ENCODE peak calls at places on chromosomes 11 and 22, in five cellular contexts. R is esophagus squamous epithelium, S is breast epithelium, P is erythroblast, D is tibial nerve. H is an unnamed sample.

GRCh38 chr11:31819533-31820437 is 8.7 kb upstream of the PAX6 start:
- DNase-seq in D (no peak), R (no peak), S (no peak), P (no peak), H (no peak)

GRCh38 chr11:20127671-20128527 is 32.4 kb downstream of the DBX1 start:
- DNase-seq in D (peak), R (no peak), P (peak), S (peak), H (peak)

GRCh38 chr11:48001438-48002021 is 21.2 kb downstream of the PTPRJ start:
- DNase-seq in S (no peak), R (no peak), P (peak), D (no peak), H (no peak)

GRCh38 chr22:50641696-50642607 is 14.0 kb upstream of the ARSA start:
- DNase-seq in D (no peak), R (no peak), S (no peak), P (no peak), H (no peak)

GRCh38 chr11:65226103-65226442 is 35.7 kb upstream of the POLA2 start:
- DNase-seq in D (no peak), P (no peak), S (no peak), R (no peak), H (no peak)

GRCh38 chr11:116035972-116036371 is 531.8 kb upstream of the CADM1 start:
- DNase-seq in P (no peak), S (no peak), D (no peak), R (no peak), H (no peak)

GRCh38 chr22:50252081-50253045 is 1.3 kb upstream of the HDAC10 start:
- DNase-seq in R (no peak), S (peak), P (peak), D (peak), H (peak)

GRCh38 chr22:38262051-38262795 is 10.6 kb downstream of the TMEM184B start:
- DNase-seq in S (peak), D (no peak), R (no peak), P (peak), H (peak)

GRCh38 chr11:34351687-34352469 is 5.9 kb downstream of the ABTB2 start:
- DNase-seq in P (no peak), D (no peak), R (no peak), S (no peak), H (peak)

GRCh38 chr22:48717076-48717810 is 1110.4 kb downstream of the BRD1 start:
- DNase-seq in D (no peak), S (no peak), R (no peak), P (no peak), H (no peak)

GRCh38 chr11:126544311-126545056 is 189.0 kb downstream of the ST3GAL4 start:
- DNase-seq in P (no peak), S (no peak), D (no peak), R (no peak), H (no peak)

GRCh38 chr22:30626413-30626812 is 9.2 kb upstream of the SLC35E4 start:
- DNase-seq in D (no peak), S (no peak), P (no peak), R (no peak), H (no peak)

GRCh38 chr11:10514713-10515112 is 26.3 kb downstream of the RNF141 start:
- DNase-seq in D (no peak), P (no peak), S (no peak), R (no peak), H (no peak)

GRCh38 chr11:34480339-34480738 is 33.3 kb downstream of the ELF5 start:
- DNase-seq in S (no peak), R (no peak), P (no peak), D (no peak), H (no peak)

GRCh38 chr11:61482513-61482912 is 26.0 kb upstream of the LRRC10B start:
- DNase-seq in R (no peak), P (peak), S (no peak), D (no peak), H (no peak)

GRCh38 chr11:65478411-65479183 is 20.2 kb upstream of the MALAT1 start:
- DNase-seq in S (peak), D (no peak), R (no peak), P (no peak), H (no peak)

GRCh38 chr11:12793506-12793905 is 119.3 kb downstream of the TEAD1 start:
- DNase-seq in R (no peak), S (no peak), D (no peak), P (no peak), H (no peak)

GRCh38 chr11:114412946-114413345 is 12.5 kb downstream of the RBM7 start:
- DNase-seq in D (no peak), P (no peak), S (no peak), R (no peak), H (no peak)

GRCh38 chr22:48891688-48892380 is 935.8 kb downstream of the BRD1 start:
- DNase-seq in P (no peak), S (no peak), D (no peak), R (no peak), H (no peak)

GRCh38 chr11:115301029-115301428 is 203.2 kb downstream of the CADM1 start:
- DNase-seq in D (no peak), R (no peak), S (no peak), P (no peak), H (no peak)

GRCh38 chr11:69950120-69950519 is 128.0 kb upstream of the ANO1 start:
- DNase-seq in R (no peak), S (no peak), P (peak), D (no peak), H (no peak)

GRCh38 chr11:107457558-107458271 is at the start of gene CWF19L2:
- DNase-seq in R (peak), P (peak), D (peak), S (peak), H (peak)
- TF ChIP-seq POLR2A in R (peak), P (peak), D (no peak), S (no peak), H (peak)

GRCh38 chr11:37788141-37788877 is 1190.3 kb upstream of the RAG2 start:
- DNase-seq in R (no peak), S (no peak), D (no peak), P (no peak), H (no peak)
- TF ChIP-seq POLR2A in R (no peak), S (no peak), D (no peak), P (no peak), H (no peak)

DNA sequence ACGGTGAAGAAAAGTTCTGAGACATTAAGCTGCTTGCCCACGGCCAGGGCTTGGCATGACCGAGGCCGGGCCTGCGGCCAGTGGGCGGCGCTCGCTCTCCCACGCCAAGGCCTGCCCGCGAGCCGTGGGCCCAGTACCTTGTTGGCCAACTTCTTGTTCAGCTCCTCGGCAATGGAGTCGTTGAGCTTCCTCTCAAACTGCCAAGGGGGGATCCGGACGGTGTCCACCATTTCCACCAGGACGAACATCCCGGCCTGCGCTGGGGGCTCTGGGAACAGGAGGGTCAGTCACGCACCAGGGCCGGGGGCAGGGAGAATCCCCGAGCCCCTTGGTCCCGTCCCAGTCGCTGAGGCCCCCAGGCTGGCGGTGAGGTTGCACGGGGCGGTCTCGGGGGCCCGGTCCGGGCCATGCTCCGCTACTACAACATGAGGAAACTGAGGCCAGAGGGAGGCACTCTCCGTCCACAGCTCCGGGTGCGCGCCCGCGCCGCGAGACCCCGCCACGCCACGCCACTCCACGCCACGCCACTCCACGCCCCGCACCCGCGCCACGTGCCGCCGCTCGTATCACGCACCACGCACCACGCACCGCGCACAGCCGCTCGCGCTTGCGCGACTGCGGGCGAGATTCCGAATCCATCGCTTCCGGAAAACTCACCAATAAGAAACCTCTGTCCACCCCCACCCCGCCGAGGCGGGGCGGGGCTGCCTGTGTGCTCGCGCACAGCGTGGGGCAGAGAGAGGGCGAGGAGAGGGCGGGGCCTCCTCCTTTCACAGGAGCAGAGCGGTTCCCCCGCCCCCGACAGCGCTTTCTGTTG is at the start of gene POLR3H:
- DNase-seq in P (peak), S (peak), R (peak), D (peak), H (peak)
- TF ChIP-seq POLR2A in P (peak), S (no peak), R (no peak), D (peak), H (peak)

GRCh38 chr11:19116971-19117759 is at the start of gene ZDHHC13:
- DNase-seq in S (peak), P (peak), D (peak), R (peak), H (peak)
- TF ChIP-seq POLR2A in S (peak), P (peak), D (no peak), R (peak), H (peak)

GRCh38 chr11:102637731-102638130 is 12.6 kb upstream of the MMP20 start:
- DNase-seq in S (no peak), P (no peak), R (no peak), D (no peak), H (no peak)

GRCh38 chr11:102643941-102644340 is 18.8 kb upstream of the MMP20 start:
- DNase-seq in D (no peak), R (no peak), P (no peak), S (no peak), H (no peak)

GRCh38 chr11:102639656-102640055 is 14.5 kb upstream of the MMP20 start:
- DNase-seq in R (no peak), P (no peak), S (no peak), D (no peak), H (no peak)

GRCh38 chr11:102640946-102641345 is 15.8 kb upstream of the MMP20 start:
- DNase-seq in P (no peak), R (no peak), D (no peak), S (no peak), H (no peak)
- TF ChIP-seq POLR2A in P (no peak), R (no peak), D (no peak), S (no peak), H (no peak)

DNA sequence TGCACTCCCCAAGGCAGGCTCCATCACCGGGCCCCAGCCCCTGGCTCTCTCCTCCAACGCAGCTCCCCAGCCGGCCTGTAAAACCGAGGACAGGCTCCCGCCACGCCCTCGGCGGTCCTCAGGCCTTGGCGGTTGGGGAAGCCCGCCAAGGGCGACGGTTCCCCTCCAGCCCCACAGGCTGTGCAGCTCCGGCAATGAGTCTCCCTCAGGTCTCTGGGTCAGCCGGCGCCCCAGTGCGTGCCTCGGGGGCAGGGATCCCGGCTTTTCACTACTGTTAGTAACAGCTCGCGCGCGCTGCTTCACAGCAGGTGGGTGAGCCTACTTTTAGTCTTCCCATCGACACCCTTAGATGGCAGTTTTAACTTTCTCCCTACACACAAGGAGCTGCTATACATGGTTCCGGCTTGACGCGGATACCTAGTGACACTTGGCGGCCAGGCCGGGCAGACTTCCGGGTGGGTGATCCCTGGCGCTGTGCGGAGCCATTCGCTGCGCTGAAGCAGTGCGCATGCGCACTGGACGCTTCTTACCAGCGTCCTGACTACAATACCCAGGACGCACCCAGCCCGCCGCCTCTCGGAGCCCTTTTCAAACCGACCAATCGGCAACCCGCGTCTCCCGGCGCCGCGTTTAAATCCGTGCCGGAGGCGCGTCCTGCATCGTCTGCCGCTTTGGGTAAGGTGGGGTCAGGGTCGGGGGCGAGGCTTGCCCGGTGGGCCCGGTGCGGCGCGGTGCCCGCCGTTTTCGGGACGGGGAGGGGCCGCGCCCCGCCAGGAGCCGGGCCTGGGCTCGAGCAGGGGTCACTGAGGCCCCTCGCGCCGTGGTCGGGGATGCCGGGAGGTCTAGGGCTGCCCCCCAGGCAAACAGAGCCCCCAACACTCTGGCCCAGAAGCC is at the start of gene GTSE1:
- DNase-seq in D (peak), P (peak), R (peak), S (peak), H (peak)
- TF ChIP-seq POLR2A in D (peak), P (peak), R (peak), S (peak), H (peak)

DNA sequence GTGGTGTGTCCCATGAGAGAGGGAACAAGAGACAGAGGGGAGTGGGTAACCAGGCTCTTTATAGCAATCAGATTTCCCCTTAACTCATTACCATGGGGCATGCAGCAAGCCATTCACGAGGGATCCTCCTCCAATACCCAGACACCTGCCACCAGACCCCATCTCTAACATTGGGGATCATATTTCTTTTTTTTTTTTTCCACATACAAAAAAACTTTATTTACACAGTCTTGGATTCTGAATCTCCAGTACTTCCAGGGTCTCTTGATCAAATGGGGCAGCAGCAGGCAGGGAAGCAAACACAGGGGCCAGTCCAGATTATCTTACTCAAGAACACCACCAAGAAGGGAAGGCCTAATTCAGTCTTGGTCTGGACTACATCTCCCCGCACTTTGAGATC is 4.3 kb downstream of the DLAT start:
- DNase-seq in R (no peak), S (no peak), D (no peak), P (no peak), H (no peak)
- TF ChIP-seq POLR2A in R (no peak), S (no peak), D (no peak), P (no peak), H (no peak)

GRCh38 chr22:37220543-37220968 is 8.3 kb upstream of the SSTR3 start:
- DNase-seq in R (no peak), S (no peak), P (no peak), D (no peak), H (no peak)
- TF ChIP-seq POLR2A in R (no peak), S (no peak), P (no peak), D (no peak), H (peak)

GRCh38 chr22:24555160-24555495 is 190 bp upstream of the GUCD1 start:
- DNase-seq in R (peak), D (peak), S (peak), P (peak), H (peak)

GRCh38 chr22:24554316-24555159 is at the start of gene GUCD1:
- DNase-seq in D (no peak), S (no peak), R (no peak), P (peak), H (no peak)

GRCh38 chr22:24553597-24554315 is 1.2 kb downstream of the GUCD1 start:
- DNase-seq in P (peak), S (no peak), D (no peak), R (no peak), H (no peak)

GRCh38 chr22:24559471-24559870 is 3.7 kb downstream of the SNRPD3 start:
- DNase-seq in R (no peak), P (no peak), D (no peak), S (no peak), H (no peak)

GRCh38 chr22:24555496-24556253 is at the start of gene SNRPD3:
- DNase-seq in R (peak), S (peak), P (peak), D (peak), H (peak)
- TF ChIP-seq POLR2A in R (no peak), S (peak), P (peak), D (peak), H (peak)

GRCh38 chr11:1335811-1336761 is 26.7 kb upstream of the TOLLIP start:
- DNase-seq in R (no peak), D (peak), S (no peak), P (peak), H (no peak)
- TF ChIP-seq POLR2A in R (peak), D (peak), S (peak), P (no peak), H (no peak)